ENCODE peak calls at places on chromosomes 5 and 9, in six cellular contexts. One of them, this sample, is unnamed.
A peak's percentile ranks its signal among the peaks of the same experiment; 100 is the strongest.

GRCh38 chr9:136090768-136091581 is 4.1 kb downstream of the NACC2 start:
- DNase-seq in uterus: peak; percentile 71
- DNase-seq in dorsolateral prefrontal cortex: no peak
- DNase-seq in fibroblast of mammary gland: no peak
- DNase-seq in cardiac muscle cell: no peak
- DNase-seq in progenitor cell of endocrine pancreas: no peak
- DNase-seq in this sample: no peak

GRCh38 chr5:37836173-37837100 is 3.4 kb downstream of the GDNF start:
- DNase-seq in uterus: no peak
- DNase-seq in cardiac muscle cell: peak; percentile 45
- DNase-seq in progenitor cell of endocrine pancreas: no peak
- DNase-seq in dorsolateral prefrontal cortex: no peak
- DNase-seq in fibroblast of mammary gland: peak; percentile 42
- DNase-seq in this sample: no peak

GRCh38 chr5:58922392-58923171 is 339.7 kb downstream of the RAB3C start:
- DNase-seq in uterus: peak; percentile 39
- DNase-seq in progenitor cell of endocrine pancreas: no peak
- DNase-seq in dorsolateral prefrontal cortex: peak; percentile 45
- DNase-seq in fibroblast of mammary gland: peak; percentile 56
- DNase-seq in cardiac muscle cell: peak; percentile 74
- DNase-seq in this sample: no peak

GRCh38 chr5:173477320-173478055 is 139.0 kb downstream of the BOD1 start:
- DNase-seq in progenitor cell of endocrine pancreas: no peak
- DNase-seq in uterus: no peak
- DNase-seq in dorsolateral prefrontal cortex: no peak
- DNase-seq in fibroblast of mammary gland: peak; percentile 76
- DNase-seq in cardiac muscle cell: peak; percentile 52
- DNase-seq in this sample: peak; percentile 28

GRCh38 chr9:77598510-77598909 is 49.6 kb downstream of the GNA14 start:
- DNase-seq in dorsolateral prefrontal cortex: no peak
- DNase-seq in fibroblast of mammary gland: peak; percentile 73
- DNase-seq in uterus: peak; percentile 31
- DNase-seq in progenitor cell of endocrine pancreas: no peak
- DNase-seq in cardiac muscle cell: peak; percentile 90
- DNase-seq in this sample: peak; percentile 15

GRCh38 chr5:13478831-13479465 is 465.5 kb downstream of the DNAH5 start:
- DNase-seq in progenitor cell of endocrine pancreas: peak; percentile 10
- DNase-seq in uterus: no peak
- DNase-seq in fibroblast of mammary gland: peak; percentile 43
- DNase-seq in cardiac muscle cell: peak; percentile 1
- DNase-seq in dorsolateral prefrontal cortex: no peak
- DNase-seq in this sample: no peak

GRCh38 chr5:42855386-42855785 is 43.7 kb upstream of the SELENOP start:
- DNase-seq in progenitor cell of endocrine pancreas: no peak
- DNase-seq in fibroblast of mammary gland: no peak
- DNase-seq in dorsolateral prefrontal cortex: no peak
- DNase-seq in uterus: no peak
- DNase-seq in cardiac muscle cell: no peak
- DNase-seq in this sample: no peak

GRCh38 chr5:68593211-68593701 is 377.7 kb downstream of the PIK3R1 start:
- DNase-seq in fibroblast of mammary gland: no peak
- DNase-seq in cardiac muscle cell: no peak
- DNase-seq in dorsolateral prefrontal cortex: no peak
- DNase-seq in uterus: no peak
- DNase-seq in progenitor cell of endocrine pancreas: no peak
- DNase-seq in this sample: no peak

GRCh38 chr9:121975801-121976277 is 117.3 kb downstream of the TTLL11 start:
- DNase-seq in cardiac muscle cell: no peak
- DNase-seq in dorsolateral prefrontal cortex: no peak
- DNase-seq in fibroblast of mammary gland: peak; percentile 58
- DNase-seq in uterus: no peak
- DNase-seq in progenitor cell of endocrine pancreas: no peak
- DNase-seq in this sample: no peak

GRCh38 chr9:101738566-101739183 is at the start of gene GRIN3A:
- DNase-seq in fibroblast of mammary gland: no peak
- DNase-seq in uterus: no peak
- DNase-seq in cardiac muscle cell: no peak
- DNase-seq in dorsolateral prefrontal cortex: no peak
- DNase-seq in progenitor cell of endocrine pancreas: no peak
- DNase-seq in this sample: no peak
- TF ChIP-seq CTCF in fibroblast of mammary gland: peak; percentile 2
- TF ChIP-seq CTCF in uterus: no peak
- TF ChIP-seq CTCF in cardiac muscle cell: no peak
- TF ChIP-seq CTCF in dorsolateral prefrontal cortex: peak; percentile 40
- TF ChIP-seq CTCF in progenitor cell of endocrine pancreas: no peak
- TF ChIP-seq CTCF in this sample: no peak

DNA sequence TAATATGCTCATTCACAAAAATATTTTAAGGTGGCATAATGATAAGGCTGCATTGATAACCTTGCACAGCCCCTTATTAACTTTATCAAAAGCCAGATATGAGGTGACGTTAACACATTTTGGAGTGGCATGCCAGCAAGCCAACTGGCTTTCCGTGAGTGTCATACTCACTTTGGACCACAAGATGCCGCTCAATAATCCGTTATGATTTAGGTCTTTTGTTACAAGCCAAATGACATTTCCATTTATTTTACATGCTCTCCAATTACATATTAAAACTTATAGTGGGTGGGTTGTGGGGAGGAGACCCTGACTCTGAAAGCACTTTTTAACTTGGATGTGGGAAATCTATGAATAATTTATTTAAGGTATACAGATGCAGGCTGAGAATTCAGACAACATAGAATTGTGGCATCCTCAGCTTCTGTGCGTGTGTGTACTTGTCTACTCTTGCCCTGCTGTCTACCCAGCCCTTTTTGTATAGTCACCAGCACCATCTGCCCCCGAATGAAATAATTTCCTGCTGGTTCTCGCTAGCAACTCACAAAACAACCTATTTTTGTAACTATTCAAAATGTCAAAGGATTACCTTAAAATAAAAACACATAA is 305.1 kb downstream of the PSAT1 start:
- DNase-seq in fibroblast of mammary gland: peak; percentile 49
- DNase-seq in cardiac muscle cell: peak; percentile 63
- DNase-seq in dorsolateral prefrontal cortex: no peak
- DNase-seq in progenitor cell of endocrine pancreas: no peak
- DNase-seq in uterus: no peak
- DNase-seq in this sample: no peak
- TF ChIP-seq CTCF in fibroblast of mammary gland: peak; percentile 75
- TF ChIP-seq CTCF in cardiac muscle cell: peak; percentile 84
- TF ChIP-seq CTCF in dorsolateral prefrontal cortex: peak; percentile 70
- TF ChIP-seq CTCF in progenitor cell of endocrine pancreas: peak; percentile 89
- TF ChIP-seq CTCF in uterus: peak; percentile 19
- TF ChIP-seq CTCF in this sample: peak; percentile 80

DNA sequence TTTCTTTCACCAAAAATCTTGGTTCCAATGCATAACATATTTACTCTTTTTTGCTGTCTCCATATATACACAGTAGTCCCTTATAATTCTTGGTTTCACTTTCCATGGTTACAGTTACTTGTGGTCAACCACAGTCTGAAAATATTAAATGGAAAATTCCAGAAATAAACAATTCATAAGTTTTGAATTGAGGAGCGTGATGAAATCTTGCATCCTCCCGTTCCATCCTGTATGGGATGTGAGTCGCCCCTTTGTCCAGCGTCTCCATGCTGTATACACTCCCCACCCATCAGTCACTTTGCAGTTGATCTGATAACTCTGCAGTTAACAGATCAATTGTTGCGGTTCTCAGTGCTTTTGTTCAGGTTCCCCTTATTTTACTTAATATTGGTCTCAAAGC is 11.5 kb upstream of the FAF2 start:
- DNase-seq in cardiac muscle cell: peak; percentile 19
- DNase-seq in uterus: no peak
- DNase-seq in progenitor cell of endocrine pancreas: no peak
- DNase-seq in fibroblast of mammary gland: peak; percentile 52
- DNase-seq in dorsolateral prefrontal cortex: no peak
- DNase-seq in this sample: peak; percentile 24
- TF ChIP-seq CTCF in cardiac muscle cell: no peak
- TF ChIP-seq CTCF in uterus: no peak
- TF ChIP-seq CTCF in progenitor cell of endocrine pancreas: no peak
- TF ChIP-seq CTCF in fibroblast of mammary gland: no peak
- TF ChIP-seq CTCF in dorsolateral prefrontal cortex: no peak
- TF ChIP-seq CTCF in this sample: no peak

GRCh38 chr9:104808030-104808614 is 44.2 kb downstream of the NIPSNAP3B start:
- DNase-seq in uterus: no peak
- DNase-seq in fibroblast of mammary gland: peak; percentile 71
- DNase-seq in cardiac muscle cell: peak; percentile 56
- DNase-seq in dorsolateral prefrontal cortex: peak; percentile 65
- DNase-seq in progenitor cell of endocrine pancreas: no peak
- DNase-seq in this sample: no peak
- TF ChIP-seq CTCF in uterus: no peak
- TF ChIP-seq CTCF in fibroblast of mammary gland: peak; percentile 46
- TF ChIP-seq CTCF in cardiac muscle cell: peak; percentile 33
- TF ChIP-seq CTCF in dorsolateral prefrontal cortex: peak; percentile 58
- TF ChIP-seq CTCF in progenitor cell of endocrine pancreas: peak; percentile 35
- TF ChIP-seq CTCF in this sample: peak; percentile 44

DNA sequence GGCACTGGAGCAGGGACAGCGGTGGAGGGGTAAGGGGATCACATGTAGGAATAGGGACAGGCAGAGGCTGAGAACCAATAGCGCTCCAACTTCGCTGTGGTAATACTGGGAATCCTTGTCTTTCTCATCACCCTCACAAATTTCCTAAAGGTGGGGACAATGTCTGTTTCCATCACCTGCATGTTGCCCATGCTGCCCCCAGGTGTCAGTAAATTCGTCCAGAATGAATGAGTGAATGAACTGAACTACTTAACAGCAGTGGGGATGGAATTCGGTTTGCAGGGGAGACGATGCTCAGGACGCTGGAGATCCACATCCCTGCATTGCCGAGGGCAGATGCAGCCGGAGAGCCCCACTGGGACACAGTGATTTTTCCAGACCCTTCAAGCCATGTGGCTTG is 129.9 kb downstream of the PDZD2 start:
- DNase-seq in dorsolateral prefrontal cortex: no peak
- DNase-seq in fibroblast of mammary gland: no peak
- DNase-seq in progenitor cell of endocrine pancreas: no peak
- DNase-seq in cardiac muscle cell: no peak
- DNase-seq in uterus: no peak
- DNase-seq in this sample: no peak
- TF ChIP-seq CTCF in dorsolateral prefrontal cortex: no peak
- TF ChIP-seq CTCF in fibroblast of mammary gland: no peak
- TF ChIP-seq CTCF in progenitor cell of endocrine pancreas: no peak
- TF ChIP-seq CTCF in cardiac muscle cell: no peak
- TF ChIP-seq CTCF in uterus: no peak
- TF ChIP-seq CTCF in this sample: no peak

GRCh38 chr5:76341935-76342334 is 61.1 kb upstream of the IQGAP2 start:
- DNase-seq in cardiac muscle cell: no peak
- DNase-seq in fibroblast of mammary gland: no peak
- DNase-seq in progenitor cell of endocrine pancreas: no peak
- DNase-seq in uterus: no peak
- DNase-seq in dorsolateral prefrontal cortex: no peak
- DNase-seq in this sample: no peak

GRCh38 chr5:76332620-76333170 is 70.4 kb upstream of the IQGAP2 start:
- DNase-seq in progenitor cell of endocrine pancreas: no peak
- DNase-seq in uterus: no peak
- DNase-seq in dorsolateral prefrontal cortex: no peak
- DNase-seq in fibroblast of mammary gland: no peak
- DNase-seq in cardiac muscle cell: no peak
- DNase-seq in this sample: no peak

GRCh38 chr5:76342474-76342873 is 60.6 kb upstream of the IQGAP2 start:
- DNase-seq in progenitor cell of endocrine pancreas: no peak
- DNase-seq in dorsolateral prefrontal cortex: no peak
- DNase-seq in uterus: no peak
- DNase-seq in cardiac muscle cell: no peak
- DNase-seq in fibroblast of mammary gland: no peak
- DNase-seq in this sample: no peak

GRCh38 chr5:76332102-76332501 is 71.0 kb upstream of the IQGAP2 start:
- DNase-seq in uterus: no peak
- DNase-seq in progenitor cell of endocrine pancreas: no peak
- DNase-seq in fibroblast of mammary gland: no peak
- DNase-seq in cardiac muscle cell: no peak
- DNase-seq in dorsolateral prefrontal cortex: no peak
- DNase-seq in this sample: no peak

GRCh38 chr5:76337949-76338589 is 65.0 kb upstream of the IQGAP2 start:
- DNase-seq in progenitor cell of endocrine pancreas: peak; percentile 26
- DNase-seq in fibroblast of mammary gland: peak; percentile 35
- DNase-seq in cardiac muscle cell: peak; percentile 45
- DNase-seq in uterus: no peak
- DNase-seq in dorsolateral prefrontal cortex: no peak
- DNase-seq in this sample: no peak
- TF ChIP-seq CTCF in progenitor cell of endocrine pancreas: peak; percentile 57
- TF ChIP-seq CTCF in fibroblast of mammary gland: peak; percentile 28
- TF ChIP-seq CTCF in cardiac muscle cell: peak; percentile 30
- TF ChIP-seq CTCF in uterus: no peak
- TF ChIP-seq CTCF in dorsolateral prefrontal cortex: no peak
- TF ChIP-seq CTCF in this sample: no peak

DNA sequence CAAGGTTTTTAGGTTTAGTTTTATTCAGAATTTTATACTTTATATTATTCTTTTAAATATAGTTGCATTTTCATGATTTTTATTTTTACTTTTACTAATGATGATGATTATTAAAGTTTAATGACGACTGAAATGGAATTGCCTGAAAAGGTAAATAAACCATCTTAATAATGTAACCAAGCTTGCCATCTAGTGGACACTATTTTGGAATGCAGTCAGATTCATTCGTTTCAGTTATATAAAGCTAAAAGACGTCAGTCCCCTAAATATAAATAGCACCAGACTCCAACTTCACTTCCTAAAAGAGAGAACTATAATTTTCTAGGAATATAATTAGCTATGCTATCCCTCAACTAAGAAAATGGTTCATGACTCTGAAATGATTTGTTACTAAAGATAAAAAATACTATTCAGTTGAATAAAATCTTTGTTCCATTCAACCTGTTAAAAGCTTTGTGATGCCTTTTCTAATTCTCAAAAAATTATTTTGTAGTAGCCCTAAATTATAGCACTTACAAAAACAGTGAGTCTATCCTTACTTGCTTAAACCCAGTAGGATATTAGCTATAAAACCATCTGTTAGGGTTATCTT is 19.9 kb downstream of the ABITRAM start:
- DNase-seq in cardiac muscle cell: peak; percentile 69
- DNase-seq in uterus: no peak
- DNase-seq in dorsolateral prefrontal cortex: no peak
- DNase-seq in progenitor cell of endocrine pancreas: no peak
- DNase-seq in fibroblast of mammary gland: peak; percentile 64
- DNase-seq in this sample: peak; percentile 27
- TF ChIP-seq CTCF in cardiac muscle cell: peak; percentile 66
- TF ChIP-seq CTCF in uterus: peak; percentile 57
- TF ChIP-seq CTCF in dorsolateral prefrontal cortex: peak; percentile 73
- TF ChIP-seq CTCF in progenitor cell of endocrine pancreas: peak; percentile 76
- TF ChIP-seq CTCF in fibroblast of mammary gland: peak; percentile 59
- TF ChIP-seq CTCF in this sample: peak; percentile 59

This sample was measured in AG09319.